ENCODE peak calls at places on chromosomes 2 and 18, in five cellular contexts. N, B, Q, I and C are unnamed samples.

GRCh38 chr2:171671867-171672266 is 15.4 kb upstream of the DYNC1I2 start:
- DNase-seq in N (no peak), B (no peak), Q (no peak), I (no peak), C (no peak)

GRCh38 chr2:168738057-168738456 is 64.4 kb upstream of the NOSTRIN start:
- DNase-seq in N (no peak), B (no peak), Q (no peak), I (no peak), C (no peak)

GRCh38 chr2:43307973-43308372 is 81.6 kb upstream of the ZFP36L2 start:
- DNase-seq in N (no peak), B (no peak), Q (no peak), I (no peak), C (no peak)

GRCh38 chr18:78884502-78884901 is 95.1 kb upstream of the SALL3 start:
- DNase-seq in N (no peak), B (no peak), Q (no peak), I (no peak), C (no peak)

GRCh38 chr2:46798998-46799698 is 116.5 kb downstream of the MCFD2 start:
- DNase-seq in N (peak), B (no peak), Q (no peak), I (no peak), C (no peak)

GRCh38 chr18:111292-112014 is 46.9 kb upstream of the USP14 start:
- DNase-seq in N (no peak), B (peak), Q (peak), I (peak), C (no peak)

GRCh38 chr2:179224361-179224760 is 40.3 kb downstream of the SESTD1 start:
- DNase-seq in N (no peak), B (no peak), Q (no peak), I (no peak), C (no peak)

GRCh38 chr2:231918501-231919330 is 7.5 kb downstream of the NPPC start:
- DNase-seq in N (no peak), B (no peak), Q (peak), I (no peak), C (no peak)